ENCODE peak calls at places on chromosomes 2 and 18, in ten cellular contexts. L is spleen, V is fibroblast of lung, F is AG04450, R is hepatocyte, J is epithelial cell of proximal tubule, X is IMR-90, M is choroid plexus epithelial cell, S is NB4, G is foreskin fibroblast. D is an unnamed sample.

GRCh38 chr2:187527262-187527661 is 27.0 kb downstream of the TFPI start:
- DNase-seq in V (peak), M (peak), J (no peak), G (peak), S (no peak), L (no peak), F (peak), R (no peak), X (peak), D (no peak)

GRCh38 chr2:155696561-155696960 is 636.0 kb downstream of the NR4A2 start:
- DNase-seq in F (no peak), V (no peak), L (no peak), M (no peak), J (no peak), G (no peak), R (no peak), X (no peak), S (no peak), D (no peak)

GRCh38 chr2:221049950-221050349 is 522.2 kb downstream of the EPHA4 start:
- DNase-seq in J (no peak), X (no peak), L (no peak), V (no peak), S (no peak), R (no peak), F (no peak), M (no peak), G (no peak), D (no peak)

GRCh38 chr2:161166538-161167409 is 6.5 kb downstream of the TANK start:
- DNase-seq in M (peak), S (no peak), V (no peak), R (no peak), G (no peak), L (no peak), J (peak), X (peak), F (no peak), D (no peak)

GRCh38 chr2:33370886-33371285 is 105.6 kb upstream of the RASGRP3 start:
- DNase-seq in R (no peak), F (no peak), L (no peak), V (no peak), J (no peak), S (peak), X (no peak), M (no peak), G (peak), D (no peak)

GRCh38 chr2:129805889-129806288 is 173.6 kb upstream of the RAB6C start:
- DNase-seq in S (no peak), G (no peak), R (no peak), X (no peak), M (no peak), V (no peak), L (no peak), F (no peak), J (no peak), D (peak)

GRCh38 chr18:40413160-40413559 is 1541.9 kb upstream of the PIK3C3 start:
- DNase-seq in X (peak), G (peak), S (peak), F (no peak), L (no peak), M (peak), V (peak), R (peak), J (no peak), D (no peak)

GRCh38 chr2:127762846-127763245 is 48.1 kb downstream of the WDR33 start:
- DNase-seq in R (no peak), F (peak), S (no peak), V (no peak), M (no peak), X (peak), L (no peak), J (no peak), G (no peak), D (no peak)

GRCh38 chr2:128178650-128179460 is 87.9 kb downstream of the UGGT1 start:
- DNase-seq in S (peak), J (no peak), M (peak), V (peak), F (peak), G (peak), L (peak), X (peak), R (peak), D (no peak)

GRCh38 chr2:158926478-158926948 is 41.9 kb upstream of the TANC1 start:
- DNase-seq in L (no peak), F (no peak), M (peak), J (peak), S (no peak), G (peak), R (peak), V (peak), X (peak), D (no peak)

GRCh38 chr18:3498705-3499451 is 48.9 kb downstream of the TGIF1 start:
- DNase-seq in G (peak), V (peak), F (no peak), X (peak), R (peak), S (peak), M (peak), J (no peak), L (peak), D (no peak)

GRCh38 chr18:36127866-36128845 is 984 bp downstream of the SLC39A6 start:
- DNase-seq in F (no peak), L (peak), M (peak), G (peak), V (peak), S (peak), J (no peak), X (peak), R (peak), D (no peak)

GRCh38 chr2:38586926-38587325 is 15.8 kb downstream of the HNRNPLL start:
- DNase-seq in X (peak), L (no peak), J (no peak), M (peak), V (peak), R (no peak), G (peak), S (peak), F (no peak), D (no peak)

GRCh38 chr2:218290316-218291261 is 1.7 kb downstream of the TMBIM1 start:
- DNase-seq in V (no peak), X (no peak), J (no peak), R (no peak), S (peak), M (no peak), L (peak), G (no peak), F (no peak), D (no peak)

GRCh38 chr2:21500546-21500945 is 376.8 kb downstream of the TDRD15 start:
- DNase-seq in S (no peak), F (no peak), L (no peak), R (no peak), X (peak), G (no peak), J (no peak), M (no peak), V (no peak), D (no peak)

GRCh38 chr2:14633451-14634211 is 1.1 kb downstream of the LRATD1 start:
- DNase-seq in J (no peak), G (peak), X (no peak), S (no peak), R (peak), V (no peak), M (no peak), L (no peak), F (no peak), D (peak)

GRCh38 chr2:238295144-238296112 is 7.0 kb upstream of the PER2 start:
- DNase-seq in M (no peak), G (no peak), J (no peak), X (no peak), V (no peak), L (peak), R (no peak), S (no peak), F (no peak), D (no peak)

GRCh38 chr2:584863-585823 is 92.1 kb downstream of the TMEM18 start:
- DNase-seq in X (no peak), S (peak), F (no peak), M (no peak), L (no peak), J (no peak), G (no peak), R (no peak), V (no peak), D (peak)

GRCh38 chr2:201151127-201152074 is 31.5 kb upstream of the CASP10 start:
- DNase-seq in J (peak), X (peak), L (no peak), F (peak), M (peak), S (peak), G (peak), V (peak), R (no peak), D (no peak)

GRCh38 chr2:161031516-161031915 is 128.7 kb upstream of the TANK start:
- DNase-seq in M (peak), G (no peak), S (no peak), X (peak), V (no peak), J (no peak), F (no peak), R (no peak), L (no peak), D (no peak)

GRCh38 chr2:10266133-10266620 is 36.5 kb upstream of the HPCAL1 start:
- DNase-seq in X (peak), L (peak), G (peak), F (no peak), M (peak), R (no peak), V (peak), S (no peak), J (no peak), D (no peak)

GRCh38 chr2:71589763-71590162 is 136.4 kb downstream of the DYSF start:
- DNase-seq in J (no peak), L (no peak), R (no peak), S (peak), V (no peak), F (no peak), G (no peak), M (no peak), X (no peak), D (no peak)

GRCh38 chr18:46920067-46920466 is 2.7 kb downstream of the KATNAL2 start:
- DNase-seq in G (peak), F (no peak), M (no peak), V (no peak), R (no peak), S (no peak), X (no peak), J (no peak), L (no peak), D (no peak)

GRCh38 chr18:61765097-61765496 is 127.7 kb downstream of the RNF152 start:
- DNase-seq in R (no peak), V (peak), G (peak), S (no peak), M (peak), F (peak), X (peak), L (no peak), J (peak), D (no peak)

GRCh38 chr2:238097201-238097987 is 2.7 kb upstream of the ESPNL start:
- DNase-seq in L (no peak), M (no peak), J (no peak), G (no peak), F (no peak), X (no peak), S (no peak), V (no peak), R (no peak), D (no peak)

GRCh38 chr18:63819780-63820179 is 44.6 kb downstream of the SERPINB7 start:
- DNase-seq in G (peak), S (no peak), X (no peak), R (no peak), V (no peak), F (no peak), M (no peak), J (no peak), L (no peak), D (no peak)

GRCh38 chr2:206452242-206452641 is 8.9 kb downstream of the ADAM23 start:
- DNase-seq in F (no peak), R (no peak), L (no peak), G (peak), V (no peak), J (no peak), M (no peak), X (peak), S (no peak), D (no peak)

GRCh38 chr2:133975676-133976428 is 278.0 kb upstream of the MGAT5 start:
- DNase-seq in F (no peak), G (no peak), M (no peak), X (peak), V (no peak), J (no peak), L (no peak), R (no peak), S (no peak), D (no peak)

GRCh38 chr2:43144265-43144664 is 82.1 kb downstream of the ZFP36L2 start:
- DNase-seq in R (no peak), X (peak), F (no peak), G (peak), M (peak), V (peak), S (peak), L (no peak), J (no peak), D (no peak)

GRCh38 chr2:163621445-163622004 is 114.3 kb downstream of the FIGN start:
- DNase-seq in S (no peak), X (no peak), L (no peak), F (no peak), R (no peak), M (no peak), G (no peak), J (no peak), V (no peak), D (no peak)

GRCh38 chr18:28175930-28176673 is 828 bp downstream of the CDH2 start:
- DNase-seq in J (no peak), R (peak), V (peak), G (peak), L (no peak), S (no peak), M (peak), F (no peak), X (peak), D (no peak)

GRCh38 chr2:166417669-166418068 is 41.9 kb upstream of the SCN9A start:
- DNase-seq in R (peak), M (peak), G (peak), X (peak), L (no peak), J (no peak), F (no peak), S (peak), V (peak), D (no peak)

GRCh38 chr2:1101982-1102381 is 151.3 kb downstream of the SNTG2 start:
- DNase-seq in V (no peak), G (no peak), S (no peak), L (no peak), J (no peak), X (no peak), M (peak), R (no peak), F (no peak), D (no peak)

GRCh38 chr2:139773720-139774277 is 993.6 kb upstream of the NXPH2 start:
- DNase-seq in V (no peak), F (no peak), J (no peak), X (no peak), G (no peak), R (no peak), L (no peak), S (no peak), M (no peak), D (no peak)

GRCh38 chr2:199659207-199659606 is 191.8 kb downstream of the FTCDNL1 start:
- DNase-seq in J (no peak), G (peak), L (peak), S (peak), V (peak), R (peak), M (peak), X (peak), F (no peak), D (no peak)
- H3K4me3 ChIP-seq in J (peak), G (peak), L (peak), S (no peak), V (peak), R (no peak), M (peak), X (peak), F (peak), D (peak)

DNA sequence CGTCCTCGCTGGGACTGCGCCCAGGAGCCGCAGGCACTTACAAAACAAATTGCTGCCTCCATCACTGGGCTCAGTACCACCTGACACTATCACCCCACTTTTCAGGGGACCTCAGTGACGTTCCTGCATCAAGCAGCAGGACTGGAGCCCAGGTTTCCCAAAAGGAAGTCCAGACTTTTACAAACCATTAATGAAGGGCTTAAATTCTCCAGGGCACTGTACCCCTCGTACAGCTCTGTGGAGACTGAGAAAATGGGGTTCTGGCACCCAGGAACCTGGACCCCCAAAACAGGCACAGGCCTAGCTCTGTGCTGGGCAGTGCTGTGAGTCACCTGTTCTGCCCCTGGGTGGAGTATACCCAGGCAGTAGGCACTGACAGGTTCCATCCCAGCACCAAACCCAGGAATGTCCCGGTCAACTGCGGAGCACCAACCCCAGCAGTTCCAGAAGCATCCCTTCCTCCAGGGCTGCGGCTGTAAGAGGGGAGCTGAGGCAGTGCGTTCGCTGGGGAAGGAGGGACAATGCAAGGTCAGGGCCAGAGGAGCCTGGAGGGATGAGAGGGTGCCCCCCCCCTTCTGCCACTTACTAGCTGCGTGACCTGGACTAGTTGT is 24.6 kb upstream of the NOTO start:
- DNase-seq in L (no peak), S (no peak), J (no peak), F (no peak), V (no peak), X (no peak), R (no peak), M (no peak), G (no peak), D (no peak)
- TF ChIP-seq CTCF in L (no peak), S (peak), J (no peak), F (no peak), V (no peak), X (no peak), R (no peak), M (no peak), G (no peak), D (no peak)

GRCh38 chr2:175259164-175259563 is 77.7 kb upstream of the ATP5MC3 start:
- DNase-seq in F (no peak), S (no peak), V (no peak), L (no peak), G (no peak), X (no peak), R (no peak), J (no peak), M (no peak), D (no peak)

GRCh38 chr2:175256806-175257585 is 75.5 kb upstream of the ATP5MC3 start:
- DNase-seq in V (no peak), R (no peak), L (peak), F (no peak), X (no peak), G (no peak), M (no peak), J (no peak), S (no peak), D (no peak)

GRCh38 chr2:175251425-175252041 is 70.0 kb upstream of the ATP5MC3 start:
- DNase-seq in G (peak), S (peak), L (no peak), F (no peak), J (no peak), M (peak), R (peak), V (peak), X (peak), D (no peak)

GRCh38 chr2:175253871-175254270 is 72.4 kb upstream of the ATP5MC3 start:
- DNase-seq in F (no peak), J (no peak), M (no peak), S (no peak), V (no peak), G (no peak), X (no peak), R (no peak), L (no peak), D (no peak)
- H3K4me3 ChIP-seq in F (no peak), J (no peak), M (no peak), S (no peak), V (no peak), G (no peak), X (no peak), R (no peak), L (no peak), D (no peak)

DNA sequence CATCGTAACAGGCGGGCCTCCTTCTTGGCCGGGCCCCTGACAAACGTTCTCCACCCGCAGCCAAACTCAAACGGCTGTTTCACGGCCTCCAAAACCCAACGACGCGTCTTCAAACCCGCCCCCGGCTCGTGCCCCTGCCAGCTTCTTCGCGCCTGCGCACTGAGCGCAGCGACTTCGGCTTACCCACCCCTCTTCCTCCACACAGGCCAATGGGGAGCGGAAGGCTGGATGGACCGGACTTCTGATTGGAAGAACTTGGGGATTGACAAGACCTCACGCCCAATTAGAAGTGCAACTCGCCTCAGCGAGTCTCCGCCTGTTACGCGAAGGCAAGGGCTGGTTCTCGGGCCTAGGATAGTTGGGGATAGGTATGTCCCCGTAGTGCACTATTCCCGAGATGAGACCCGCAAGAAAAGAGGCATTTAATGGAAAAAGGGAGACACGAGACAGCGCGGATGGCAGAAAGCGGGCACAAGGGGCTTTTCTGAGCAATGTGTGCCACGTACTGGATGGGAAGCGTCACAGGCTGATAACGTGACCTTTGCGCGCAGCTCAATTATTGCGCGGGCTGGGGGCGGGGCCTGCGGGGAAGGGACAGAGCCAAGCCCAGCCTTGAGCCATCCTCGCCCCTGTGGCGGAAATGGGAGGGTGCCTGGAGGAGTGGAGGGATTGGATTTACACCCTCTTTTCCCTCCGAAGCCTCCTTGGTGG is at the start of gene LAPTM4A:
- DNase-seq in L (peak), X (peak), S (peak), M (peak), G (peak), R (peak), J (peak), F (peak), V (peak), D (peak)
- TF ChIP-seq CTCF in L (peak), X (no peak), S (no peak), M (peak), G (no peak), R (no peak), J (no peak), F (peak), V (no peak), D (no peak)